ENCODE peak calls at places on chromosomes 12 and 14, in four cellular contexts. A is HFF-Myc, E is WTC11, P is upper lobe of left lung. M is an unnamed sample.
A peak's percentile ranks its signal among the peaks of the same experiment; 100 is the strongest.

GRCh38 chr14:80988742-80989429 is 33.5 kb downstream of the TSHR start:
- DNase-seq in A (no peak), E (no peak), P (no peak), M (no peak)

GRCh38 chr12:20444595-20445170 is 76.3 kb downstream of the PDE3A start:
- DNase-seq in A (no peak), E (no peak), P (no peak), M (no peak)

GRCh38 chr12:53571295-53571694 is 54.9 kb downstream of the ATF7 start:
- DNase-seq in A (no peak), E (no peak), P (no peak), M (no peak)

GRCh38 chr12:101607894-101608293 is 13.1 kb downstream of the MYBPC1 start:
- DNase-seq in A (no peak), E (no peak), P (no peak), M (no peak)

GRCh38 chr14:21917699-21918436 is 244.2 kb upstream of the OR4E1 start:
- DNase-seq in A (peak; percentile 7), E (peak; percentile 31), P (peak; percentile 34), M (no peak)

GRCh38 chr14:23054000-23054811 is 3.1 kb downstream of the CDH24 start:
- DNase-seq in A (no peak), E (peak; percentile 61), P (no peak), M (no peak)

GRCh38 chr12:4145990-4146859 is 127.3 kb upstream of the CCND2 start:
- DNase-seq in A (no peak), E (no peak), P (no peak), M (no peak)

GRCh38 chr12:90280564-90281058 is 572.0 kb upstream of the ATP2B1 start:
- DNase-seq in A (no peak), E (no peak), P (no peak), M (no peak)

GRCh38 chr14:87754512-87755223 is 238.3 kb downstream of the GALC start:
- DNase-seq in A (no peak), E (no peak), P (no peak), M (no peak)

GRCh38 chr12:50394469-50395029 is 1.9 kb downstream of the FAM186A start:
- DNase-seq in A (no peak), E (no peak), P (no peak), M (no peak)

GRCh38 chr12:12954878-12955625 is 3.1 kb upstream of the GPRC5D start:
- DNase-seq in A (no peak), E (no peak), P (no peak), M (no peak)

GRCh38 chr14:35539969-35540368 is 6.0 kb downstream of the INSM2 start:
- DNase-seq in A (no peak), E (no peak), P (no peak), M (no peak)

GRCh38 chr12:53381739-53382630 is 2.0 kb downstream of the SP1 start:
- DNase-seq in A (no peak), E (peak; percentile 60), P (peak; percentile 62), M (peak; percentile 26)

GRCh38 chr14:61116369-61116768 is 135.3 kb downstream of the SLC38A6 start:
- DNase-seq in A (no peak), E (no peak), P (no peak), M (no peak)

GRCh38 chr14:33788116-33788515 is 162.8 kb downstream of the EGLN3 start:
- DNase-seq in A (no peak), E (peak; percentile 19), P (no peak), M (no peak)

GRCh38 chr12:57223191-57224165 is 6.0 kb upstream of the SHMT2 start:
- DNase-seq in A (no peak), E (no peak), P (no peak), M (peak; percentile 76)

GRCh38 chr14:63203618-63204406 is 431 bp upstream of the RHOJ start:
- DNase-seq in A (peak; percentile 89), E (peak; percentile 25), P (peak; percentile 55), M (no peak)

GRCh38 chr12:88925370-88925915 is 345.2 kb upstream of the KITLG start:
- DNase-seq in A (no peak), E (no peak), P (no peak), M (no peak)

GRCh38 chr12:122090759-122091535 is 12.4 kb downstream of the MLXIP start:
- DNase-seq in A (no peak), E (no peak), P (peak; percentile 64), M (no peak)

GRCh38 chr12:65881965-65882413 is 57.7 kb downstream of the HMGA2 start:
- DNase-seq in A (no peak), E (peak; percentile 25), P (peak; percentile 64), M (no peak)

GRCh38 chr12:120711411-120711810 is 1.2 kb downstream of the UNC119B start:
- DNase-seq in A (no peak), E (no peak), P (no peak), M (no peak)
- TF ChIP-seq CTCF in A (no peak), E (no peak), P (no peak), M (no peak)

GRCh38 chr12:11622774-11623375 is 26.6 kb upstream of the ETV6 start:
- DNase-seq in A (no peak), E (no peak), P (no peak), M (no peak)
- TF ChIP-seq CTCF in A (no peak), E (no peak), P (no peak), M (no peak)

DNA sequence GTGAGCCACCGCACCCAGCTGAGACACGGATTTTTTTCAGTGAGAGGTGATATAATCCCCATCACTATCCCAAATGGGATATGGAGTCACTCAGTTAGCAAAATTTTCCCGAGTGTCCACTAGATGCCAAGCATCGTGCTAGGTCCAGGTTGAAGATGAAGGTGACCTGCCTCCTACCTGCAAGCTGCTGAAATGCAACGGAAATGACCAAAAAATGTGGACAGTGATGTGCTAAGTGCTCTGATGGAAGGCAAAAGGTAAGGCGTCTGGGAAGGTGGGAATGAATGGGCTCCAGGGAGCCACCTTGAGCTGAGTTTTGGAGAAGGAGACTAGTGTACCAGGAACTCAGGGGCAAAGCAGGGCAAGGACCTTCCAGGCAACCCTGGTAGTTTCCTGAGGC is 64.6 kb downstream of the CALM1 start:
- DNase-seq in A (no peak), E (no peak), P (no peak), M (no peak)
- TF ChIP-seq CTCF in A (no peak), E (no peak), P (no peak), M (no peak)

GRCh38 chr14:84162658-84163057 is 1367.3 kb upstream of the FLRT2 start:
- DNase-seq in A (no peak), E (no peak), P (no peak), M (no peak)
- TF ChIP-seq CTCF in A (no peak), E (no peak), P (no peak), M (no peak)

GRCh38 chr14:47919334-47919846 is 244.0 kb upstream of the MDGA2 start:
- DNase-seq in A (no peak), E (no peak), P (no peak), M (no peak)

GRCh38 chr14:47919994-47920393 is 244.6 kb upstream of the MDGA2 start:
- DNase-seq in A (no peak), E (no peak), P (no peak), M (no peak)

GRCh38 chr14:47921133-47921532 is 245.7 kb upstream of the MDGA2 start:
- DNase-seq in A (no peak), E (no peak), P (no peak), M (no peak)

GRCh38 chr14:47917344-47917954 is 242.0 kb upstream of the MDGA2 start:
- DNase-seq in A (no peak), E (peak; percentile 37), P (no peak), M (no peak)
- TF ChIP-seq CTCF in A (no peak), E (peak; percentile 21), P (peak; percentile 34), M (no peak)

GRCh38 chr14:100609331-100609870 is 22.2 kb upstream of the BEGAIN start:
- DNase-seq in A (no peak), E (no peak), P (no peak), M (no peak)

GRCh38 chr14:100608064-100608463 is 20.8 kb upstream of the BEGAIN start:
- DNase-seq in A (no peak), E (no peak), P (no peak), M (peak; percentile 9)

GRCh38 chr14:100609941-100610391 is 22.7 kb upstream of the BEGAIN start:
- DNase-seq in A (no peak), E (no peak), P (no peak), M (no peak)

GRCh38 chr14:100607611-100607956 is 20.4 kb upstream of the BEGAIN start:
- DNase-seq in A (no peak), E (no peak), P (no peak), M (peak; percentile 13)

GRCh38 chr14:100608586-100609330 is 21.5 kb upstream of the BEGAIN start:
- DNase-seq in A (no peak), E (no peak), P (no peak), M (no peak)
- TF ChIP-seq CTCF in A (no peak), E (no peak), P (no peak), M (no peak)

GRCh38 chr12:75953312-75953906 is 78.2 kb downstream of the PHLDA1 start:
- DNase-seq in A (no peak), E (no peak), P (no peak), M (no peak)

GRCh38 chr12:75951399-75952228 is 80.0 kb downstream of the PHLDA1 start:
- DNase-seq in A (no peak), E (no peak), P (no peak), M (no peak)

GRCh38 chr12:75955251-75955650 is 76.3 kb downstream of the PHLDA1 start:
- DNase-seq in A (no peak), E (peak; percentile 21), P (no peak), M (no peak)

GRCh38 chr12:75954749-75955148 is 76.8 kb downstream of the PHLDA1 start:
- DNase-seq in A (no peak), E (no peak), P (no peak), M (no peak)

DNA sequence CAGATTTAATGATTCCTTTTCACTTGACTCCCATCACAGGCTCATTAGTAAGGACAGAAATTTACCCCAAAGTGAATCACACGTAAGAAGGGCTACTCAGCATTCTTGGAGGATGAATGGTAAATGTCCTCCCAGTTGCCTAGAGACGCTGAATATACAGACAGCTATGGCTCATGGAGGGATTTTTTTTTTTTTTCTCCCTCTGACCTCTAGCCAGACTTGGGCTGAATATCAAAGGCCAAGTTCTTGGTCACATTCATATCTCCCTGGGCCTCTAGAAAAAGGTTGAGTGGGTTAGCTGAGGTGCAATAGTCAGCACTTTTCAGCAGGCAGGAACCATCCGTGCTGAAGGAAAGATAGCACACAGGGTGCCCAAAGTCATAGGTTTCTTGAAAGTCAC is 77.5 kb downstream of the PHLDA1 start:
- DNase-seq in A (peak; percentile 85), E (no peak), P (no peak), M (no peak)
- TF ChIP-seq CTCF in A (no peak), E (no peak), P (no peak), M (no peak)